ENCODE peak calls at places on chromosomes 3 and 15, in eight cellular contexts. Z, E, Q, A, F, W, L and P are unnamed samples.

GRCh38 chr3:57818772-57819171 is 62.7 kb downstream of the SLMAP start:
- DNase-seq in A (no peak), E (no peak), Z (no peak), W (no peak), F (no peak), L (no peak), Q (no peak), P (no peak)

GRCh38 chr3:73449774-73450173 is 175.0 kb downstream of the PDZRN3 start:
- DNase-seq in W (no peak), A (no peak), Q (no peak), L (no peak), E (no peak), F (no peak), Z (no peak), P (no peak)

GRCh38 chr3:194475978-194476377 is 10.8 kb downstream of the ATP13A3 start:
- DNase-seq in Z (peak), A (no peak), L (no peak), W (no peak), Q (no peak), F (no peak), E (no peak), P (no peak)

GRCh38 chr15:47718474-47719440 is 1.5 kb downstream of the SEMA6D start:
- DNase-seq in L (no peak), A (peak), Z (no peak), Q (no peak), F (no peak), E (no peak), W (no peak), P (no peak)

GRCh38 chr15:34984884-34985630 is 3.0 kb downstream of the ZNF770 start:
- DNase-seq in Z (peak), W (no peak), F (no peak), Q (peak), A (no peak), L (no peak), E (no peak), P (no peak)

GRCh38 chr15:66692808-66693596 is 9.0 kb upstream of the SMAD6 start:
- DNase-seq in F (peak), Z (peak), W (no peak), L (no peak), Q (no peak), E (no peak), A (no peak), P (no peak)

GRCh38 chr3:115239717-115240116 is 92.6 kb upstream of the ZBTB20 start:
- DNase-seq in E (peak), Z (peak), A (peak), Q (peak), W (no peak), L (no peak), F (no peak), P (peak)

GRCh38 chr15:62365795-62366442 is 200.8 kb upstream of the C2CD4B start:
- DNase-seq in Q (no peak), L (no peak), A (no peak), W (no peak), F (no peak), Z (no peak), E (no peak), P (no peak)

GRCh38 chr3:188432826-188433525 is 279.0 kb downstream of the LPP start:
- DNase-seq in Q (peak), E (no peak), Z (peak), F (no peak), A (no peak), W (no peak), L (no peak), P (no peak)

GRCh38 chr3:114356084-114357009 is 62.5 kb downstream of the TIGIT start:
- DNase-seq in L (no peak), Z (no peak), E (no peak), F (no peak), A (no peak), Q (no peak), W (no peak), P (no peak)

GRCh38 chr3:187473778-187474406 is 105.7 kb downstream of the RTP4 start:
- DNase-seq in Q (peak), F (no peak), L (no peak), W (no peak), Z (no peak), A (no peak), E (no peak), P (no peak)

GRCh38 chr3:49412632-49413337 is 562 bp downstream of the TCTA start:
- DNase-seq in Q (no peak), Z (no peak), W (no peak), A (no peak), E (no peak), F (no peak), L (no peak), P (no peak)

GRCh38 chr15:60804986-60805949 is 326.3 kb upstream of the ICE2 start:
- DNase-seq in A (peak), Z (peak), L (no peak), W (no peak), E (no peak), Q (peak), F (no peak), P (no peak)

GRCh38 chr3:861721-862120 is 231.1 kb upstream of the CNTN6 start:
- DNase-seq in F (no peak), E (no peak), Q (no peak), A (no peak), L (no peak), W (no peak), Z (no peak), P (no peak)

GRCh38 chr15:38562278-38562677 is 2.3 kb downstream of the RASGRP1 start:
- DNase-seq in Q (no peak), A (no peak), Z (no peak), L (no peak), W (no peak), F (no peak), E (no peak), P (no peak)